ENCODE peak calls at places on chromosomes 7 and 10, in four cellular contexts. K, B, I and V are unnamed samples.

GRCh38 chr7:135342887-135343286 is 109.2 kb downstream of the STRA8 start:
- DNase-seq in B (no peak), I (no peak), K (no peak), V (no peak)

GRCh38 chr10:70887804-70888800 is at the start of gene PCBD1:
- DNase-seq in I (peak; percentile 18), K (peak; percentile 86), B (peak; percentile 92), V (peak; percentile 86)

GRCh38 chr7:734808-735207 is 7.7 kb upstream of the PRKAR1B start:
- DNase-seq in I (no peak), B (no peak), K (no peak), V (no peak)

GRCh38 chr10:97406064-97406463 is 4.9 kb upstream of the RRP12 start:
- DNase-seq in I (peak; percentile 89), B (no peak), K (no peak), V (no peak)

GRCh38 chr7:30660331-30661255 is 21.7 kb downstream of the CRHR2 start:
- DNase-seq in B (peak; percentile 2), I (no peak), K (no peak), V (no peak)

GRCh38 chr7:151725844-151726770 is 150.8 kb downstream of the PRKAG2 start:
- DNase-seq in I (no peak), B (no peak), K (no peak), V (no peak)

GRCh38 chr10:54613162-54613561 is 187.9 kb downstream of the PCDH15 start:
- DNase-seq in B (no peak), K (no peak), I (no peak), V (no peak)

GRCh38 chr7:55348502-55348901 is 16.6 kb upstream of the LANCL2 start:
- DNase-seq in B (no peak), K (no peak), I (no peak), V (no peak)

GRCh38 chr7:139321071-139321745 is 19.9 kb upstream of the FMC1 start:
- DNase-seq in K (no peak), I (no peak), B (peak; percentile 54), V (peak; percentile 17)

GRCh38 chr10:89670926-89671325 is 25.9 kb upstream of the PANK1 start:
- DNase-seq in B (no peak), I (no peak), K (no peak), V (no peak)

GRCh38 chr7:73429218-73429617 is 4.4 kb upstream of the FZD9 start:
- DNase-seq in B (peak; percentile 96), K (no peak), I (no peak), V (no peak)

GRCh38 chr10:131972474-131973071 is 9.2 kb downstream of the BNIP3 start:
- DNase-seq in B (peak; percentile 88), K (no peak), I (no peak), V (peak; percentile 72)

GRCh38 chr10:69742928-69743602 is 58.6 kb upstream of the COL13A1 start:
- DNase-seq in I (no peak), K (no peak), B (peak; percentile 75), V (peak; percentile 55)

GRCh38 chr7:22219036-22219435 is 137.9 kb downstream of the RAPGEF5 start:
- DNase-seq in K (no peak), I (no peak), B (no peak), V (no peak)

GRCh38 chr10:67837519-67838314 is at the start of gene DNAJC12:
- DNase-seq in I (peak; percentile 74), B (peak; percentile 84), K (no peak), V (peak; percentile 53)

GRCh38 chr7:39480901-39481300 is 85.3 kb upstream of the YAE1 start:
- DNase-seq in I (no peak), K (no peak), B (no peak), V (no peak)

GRCh38 chr7:30846378-30846777 is 65.3 kb upstream of the AQP1 start:
- DNase-seq in B (no peak), K (peak; percentile 61), I (no peak), V (no peak)

GRCh38 chr10:44569193-44570091 is 184.5 kb upstream of the CXCL12 start:
- DNase-seq in K (no peak), I (no peak), B (no peak), V (no peak)

GRCh38 chr10:14486777-14487510 is 156.2 kb upstream of the FRMD4A start:
- DNase-seq in K (no peak), B (peak; percentile 33), I (no peak), V (no peak)

GRCh38 chr7:112162161-112163020 is 43.8 kb downstream of the DOCK4 start:
- DNase-seq in B (peak; percentile 92), I (no peak), K (no peak), V (no peak)

GRCh38 chr7:70657989-70658578 is 473.9 kb upstream of the GALNT17 start:
- DNase-seq in B (no peak), K (no peak), I (no peak), V (no peak)

GRCh38 chr7:137003071-137003470 is 134.6 kb downstream of the CHRM2 start:
- DNase-seq in B (no peak), I (no peak), K (no peak), V (no peak)

GRCh38 chr7:21927693-21928092 is 18.0 kb downstream of the CDCA7L start:
- DNase-seq in B (no peak), K (no peak), I (no peak), V (no peak)

GRCh38 chr10:69643779-69644657 is 14.0 kb downstream of the FAM241B start:
- DNase-seq in K (no peak), I (no peak), B (no peak), V (no peak)

GRCh38 chr7:107948645-107949442 is 54.1 kb downstream of the LAMB1 start:
- DNase-seq in B (no peak), I (no peak), K (no peak), V (no peak)

GRCh38 chr7:144037414-144038096 is 11.2 kb upstream of the OR2A5 start:
- DNase-seq in K (no peak), B (no peak), I (no peak), V (peak; percentile 10)

GRCh38 chr7:12884856-12885440 is 197.5 kb downstream of the ARL4A start:
- DNase-seq in K (no peak), I (no peak), B (no peak), V (no peak)

GRCh38 chr7:100854146-100854895 is 1.8 kb downstream of the SLC12A9 start:
- DNase-seq in I (no peak), K (no peak), B (no peak), V (no peak)

GRCh38 chr7:32453286-32454011 is 36.7 kb downstream of the LSM5 start:
- DNase-seq in I (no peak), B (peak; percentile 7), K (no peak), V (no peak)

GRCh38 chr7:214410-215212 is 22.2 kb downstream of the FAM20C start:
- DNase-seq in K (peak; percentile 73), I (no peak), B (no peak), V (no peak)

GRCh38 chr7:130893441-130893894 is 159.5 kb upstream of the KLF14 start:
- DNase-seq in B (peak; percentile 41), K (no peak), I (no peak), V (no peak)

GRCh38 chr10:68406111-68406814 is 814 bp downstream of the RUFY2 start:
- DNase-seq in I (peak; percentile 37), K (peak; percentile 57), B (peak; percentile 90), V (peak; percentile 47)

GRCh38 chr7:102111063-102111757 is 175.5 kb upstream of the SH2B2 start:
- DNase-seq in I (no peak), B (peak; percentile 43), K (no peak), V (no peak)

GRCh38 chr10:3476186-3476585 is 303.6 kb upstream of the PITRM1 start:
- DNase-seq in K (no peak), I (no peak), B (no peak), V (no peak)

GRCh38 chr10:122504551-122504950 is 43.2 kb downstream of the HTRA1 start:
- DNase-seq in I (no peak), K (peak; percentile 78), B (peak; percentile 64), V (peak; percentile 91)

GRCh38 chr10:60816624-60817023 is 38.3 kb downstream of the CDK1 start:
- DNase-seq in I (peak; percentile 40), K (peak; percentile 32), B (peak; percentile 93), V (peak; percentile 57)

GRCh38 chr7:44278451-44279161 is 46.8 kb downstream of the CAMK2B start:
- DNase-seq in K (no peak), I (no peak), B (no peak), V (peak; percentile 2)

GRCh38 chr7:140033779-140034363 is 28.9 kb downstream of the PARP12 start:
- DNase-seq in I (no peak), K (no peak), B (no peak), V (no peak)

GRCh38 chr7:40490603-40490924 is 355.8 kb downstream of the SUGCT start:
- DNase-seq in I (no peak), K (no peak), B (no peak), V (no peak)